ENCODE peak calls at places on chromosomes 11 and 22, in seven cellular contexts. Q is mesenchymal stem cell, Z is IMR-90, P is H9, F is neuronal stem cell, A is mesendoderm, K is trophoblast cell. Y is an unnamed sample.
A peak's percentile ranks its signal among the peaks of the same experiment; 100 is the strongest.

GRCh38 chr11:77865805-77866204 is 44.9 kb downstream of the AAMDC start:
- DNase-seq in Q (no peak), Z (peak; percentile 32), P (no peak), F (no peak), A (no peak), K (no peak), Y (no peak)

GRCh38 chr11:67463680-67464410 is 5.2 kb downstream of the TMEM134 start:
- DNase-seq in Q (peak; percentile 43), Z (no peak), P (peak; percentile 63), F (no peak), A (no peak), K (peak; percentile 96), Y (no peak)

GRCh38 chr11:76263657-76264056 is 57.4 kb upstream of the WNT11 start:
- DNase-seq in Q (no peak), Z (no peak), P (no peak), F (no peak), A (no peak), K (no peak), Y (no peak)

GRCh38 chr11:56716379-56716854 is 17.5 kb downstream of the OR9G1 start:
- DNase-seq in Q (no peak), Z (no peak), P (no peak), F (no peak), A (no peak), K (no peak), Y (no peak)

GRCh38 chr22:39290724-39291161 is 28.7 kb downstream of the RPL3 start:
- DNase-seq in Q (peak; percentile 89), Z (peak; percentile 71), P (peak; percentile 57), F (no peak), A (no peak), K (peak; percentile 93), Y (no peak)

GRCh38 chr11:115251126-115251525 is 253.1 kb downstream of the CADM1 start:
- DNase-seq in Q (no peak), Z (no peak), P (no peak), F (no peak), A (no peak), K (no peak), Y (no peak)

GRCh38 chr22:44531487-44531886 is 33.5 kb upstream of the RTL6 start:
- DNase-seq in Q (no peak), Z (no peak), P (no peak), F (no peak), A (no peak), K (no peak), Y (no peak)

GRCh38 chr11:75319035-75319877 is 32.2 kb downstream of the ARRB1 start:
- DNase-seq in Q (no peak), Z (peak; percentile 32), P (no peak), F (no peak), A (no peak), K (peak; percentile 13), Y (no peak)

GRCh38 chr11:68024508-68024907 is 6.0 kb upstream of the NDUFS8 start:
- DNase-seq in Q (no peak), Z (no peak), P (no peak), F (no peak), A (no peak), K (no peak), Y (no peak)

GRCh38 chr11:61564936-61565696 is 15.8 kb downstream of the SYT7 start:
- DNase-seq in Q (no peak), Z (no peak), P (no peak), F (no peak), A (no peak), K (no peak), Y (no peak)

GRCh38 chr22:37331034-37331428 is 48.7 kb downstream of the CYTH4 start:
- DNase-seq in Q (peak; percentile 43), Z (peak; percentile 79), P (no peak), F (no peak), A (no peak), K (no peak), Y (no peak)

GRCh38 chr11:86926975-86927374 is 28.2 kb downstream of the FZD4 start:
- DNase-seq in Q (no peak), Z (peak; percentile 44), P (no peak), F (no peak), A (no peak), K (no peak), Y (no peak)

GRCh38 chr11:93545566-93545965 is 2.4 kb upstream of the SMCO4 start:
- DNase-seq in Q (peak; percentile 12), Z (no peak), P (no peak), F (no peak), A (no peak), K (no peak), Y (no peak)

GRCh38 chr11:103994111-103994510 is 42.3 kb upstream of the DDI1 start:
- DNase-seq in Q (no peak), Z (no peak), P (no peak), F (no peak), A (no peak), K (no peak), Y (no peak)

GRCh38 chr22:31614781-31615480 is 47.1 kb downstream of the PISD start:
- DNase-seq in Q (no peak), Z (no peak), P (no peak), F (no peak), A (no peak), K (no peak), Y (no peak)

GRCh38 chr22:47628477-47629272 is 866.2 kb downstream of the TBC1D22A start:
- DNase-seq in Q (no peak), Z (no peak), P (peak; percentile 1), F (no peak), A (no peak), K (no peak), Y (no peak)

GRCh38 chr22:30429887-30430286 is 4.3 kb downstream of the MTFP1 start:
- DNase-seq in Q (no peak), Z (no peak), P (peak; percentile 43), F (no peak), A (peak; percentile 13), K (no peak), Y (no peak)

GRCh38 chr11:67671211-67671520 is 3.3 kb downstream of the ALDH3B2 start:
- DNase-seq in Q (no peak), Z (no peak), P (no peak), F (no peak), A (no peak), K (no peak), Y (no peak)

GRCh38 chr11:47494996-47495855 is 46.3 kb upstream of the RAPSN start:
- DNase-seq in Q (peak; percentile 79), Z (peak; percentile 60), P (no peak), F (no peak), A (peak; percentile 35), K (no peak), Y (no peak)

GRCh38 chr22:47933891-47934290 is 1171.4 kb downstream of the TBC1D22A start:
- DNase-seq in Q (no peak), Z (no peak), P (no peak), F (no peak), A (no peak), K (no peak), Y (no peak)

GRCh38 chr11:417652-418342 is 3.0 kb upstream of the SIGIRR start:
- DNase-seq in Q (no peak), Z (no peak), P (no peak), F (no peak), A (no peak), K (peak; percentile 56), Y (no peak)

GRCh38 chr11:64760759-64761417 is 1.1 kb upstream of the PYGM start:
- DNase-seq in Q (no peak), Z (no peak), P (no peak), F (no peak), A (no peak), K (no peak), Y (no peak)

GRCh38 chr22:26718905-26719304 is 61.5 kb downstream of the MIAT start:
- DNase-seq in Q (peak; percentile 90), Z (peak; percentile 91), P (no peak), F (no peak), A (no peak), K (no peak), Y (no peak)

GRCh38 chr11:78332174-78332866 is 85.3 kb downstream of the GAB2 start:
- DNase-seq in Q (no peak), Z (peak; percentile 21), P (no peak), F (no peak), A (no peak), K (no peak), Y (no peak)

GRCh38 chr11:104570088-104570701 is 328.1 kb downstream of the CASP12 start:
- DNase-seq in Q (no peak), Z (no peak), P (no peak), F (no peak), A (no peak), K (peak; percentile 7), Y (no peak)

GRCh38 chr11:72838691-72839305 is 24.6 kb downstream of the ATG16L2 start:
- DNase-seq in Q (no peak), Z (peak; percentile 33), P (no peak), F (no peak), A (no peak), K (no peak), Y (no peak)

DNA sequence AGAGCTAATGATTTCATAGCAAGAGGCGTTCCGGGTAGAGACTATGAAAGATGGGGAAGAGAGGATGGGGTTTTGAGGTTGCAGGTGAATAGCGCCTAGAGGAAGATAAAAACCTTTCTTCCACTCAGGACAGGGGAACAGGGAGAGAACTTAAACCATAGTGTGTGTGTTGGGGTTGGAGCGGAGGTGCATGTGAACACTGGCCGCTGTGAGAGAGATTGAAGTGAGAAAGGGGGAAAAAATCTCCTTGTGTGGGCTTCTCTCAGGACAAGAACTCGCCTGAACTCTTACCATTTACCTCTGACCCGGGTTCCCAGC is 3.4 kb downstream of the BSX start:
- DNase-seq in Q (no peak), Z (no peak), P (peak; percentile 32), F (no peak), A (peak; percentile 12), K (no peak), Y (peak; percentile 49)
- H3K23ac ChIP-seq in Q (no peak overlapping the region), Z (no peak overlapping the region), P (no peak overlapping the region), F (no peak overlapping the region), A (no peak overlapping the region), K (no peak overlapping the region), Y (no peak overlapping the region)

GRCh38 chr11:134571301-134571700 is 159.3 kb upstream of the B3GAT1 start:
- DNase-seq in Q (no peak), Z (no peak), P (no peak), F (no peak), A (no peak), K (no peak), Y (peak; percentile 42)
- H3K79me1 ChIP-seq in Q (no peaks in the 10 kb centered on the region), Z (no peaks in the 10 kb centered on the region), P (no peaks in the 10 kb centered on the region), F (no peaks in the 10 kb centered on the region), A (no peaks in the 10 kb centered on the region), K (no peaks in the 10 kb centered on the region), Y (no peaks in the 10 kb centered on the region)

GRCh38 chr22:28951969-28952521 is 68.7 kb downstream of the ZNRF3 start:
- DNase-seq in Q (no peak), Z (peak; percentile 39), P (no peak), F (no peak), A (peak; percentile 57), K (no peak), Y (no peak)
- H3K23ac ChIP-seq in Q (no peak overlapping the region), Z (no peak overlapping the region), P (no peak overlapping the region), F (no peak overlapping the region), A (no peak overlapping the region), K (no peak overlapping the region), Y (no peak overlapping the region)

GRCh38 chr22:50676211-50676636 is 3.6 kb downstream of the SHANK3 start:
- DNase-seq in Q (no peak), Z (no peak), P (no peak), F (no peak), A (no peak), K (no peak), Y (no peak)
- H3K79me1 ChIP-seq in Q (no peaks in the 10 kb centered on the region), Z (no peaks in the 10 kb centered on the region), P (no peaks in the 10 kb centered on the region), F (peaks cover 16% of the 10 kb centered on the region), A (no peaks in the 10 kb centered on the region), K (no peaks in the 10 kb centered on the region), Y (peaks cover 5% of the 10 kb centered on the region)

Y was measured in H1.